ENCODE peak calls at places on chromosomes 11 and 22, in ten cellular contexts. N is GM10248, K is brain microvascular endothelial cell, J is AG04450, T is uterus, Z is hepatocyte, P is BJ, Y is choroid plexus epithelial cell, W is HL-60, S is astrocyte of the spinal cord. I is an unnamed sample.

GRCh38 chr11:75706260-75706729 is 11.3 kb upstream of the MOGAT2 start:
- DNase-seq in N (peak), K (peak), J (peak), T (peak), Z (peak), P (peak), Y (peak), W (peak), S (peak), I (peak)

GRCh38 chr11:126140106-126140931 is 71.1 kb downstream of the RPUSD4 start:
- DNase-seq in N (no peak), K (no peak), J (no peak), T (peak), Z (no peak), P (no peak), Y (no peak), W (no peak), S (no peak), I (no peak)

GRCh38 chr22:35894937-35895708 is 133.5 kb downstream of the RBFOX2 start:
- DNase-seq in N (no peak), K (peak), J (peak), T (peak), Z (peak), P (peak), Y (peak), W (no peak), S (peak), I (no peak)

GRCh38 chr11:8206251-8207079 is 37.6 kb upstream of the RIC3 start:
- DNase-seq in N (no peak), K (no peak), J (no peak), T (no peak), Z (no peak), P (no peak), Y (no peak), W (peak), S (no peak), I (peak)

GRCh38 chr11:57649826-57650738 is at the start of gene YPEL4:
- DNase-seq in N (peak), K (peak), J (peak), T (peak), Z (peak), P (no peak), Y (peak), W (peak), S (peak), I (peak)

GRCh38 chr11:64385953-64386704 is 27.2 kb downstream of the RPS6KA4 start:
- DNase-seq in N (no peak), K (peak), J (no peak), T (no peak), Z (no peak), P (peak), Y (peak), W (peak), S (peak), I (no peak)

GRCh38 chr11:3827434-3828186 is 13.1 kb downstream of the RHOG start:
- DNase-seq in N (no peak), K (no peak), J (no peak), T (no peak), Z (no peak), P (no peak), Y (no peak), W (no peak), S (no peak), I (no peak)

GRCh38 chr11:1754376-1755150 is 4.2 kb upstream of the IFITM10 start:
- DNase-seq in N (no peak), K (no peak), J (no peak), T (no peak), Z (no peak), P (no peak), Y (no peak), W (no peak), S (no peak), I (no peak)

GRCh38 chr22:26398741-26399153 is 30.3 kb upstream of the ASPHD2 start:
- DNase-seq in N (peak), K (peak), J (peak), T (peak), Z (peak), P (peak), Y (peak), W (peak), S (peak), I (peak)

GRCh38 chr11:15178214-15178613 is 63.5 kb downstream of the INSC start:
- DNase-seq in N (no peak), K (no peak), J (no peak), T (no peak), Z (no peak), P (no peak), Y (no peak), W (no peak), S (no peak), I (no peak)

GRCh38 chr22:20953668-20954500 is 13.2 kb upstream of the AIFM3 start:
- DNase-seq in N (no peak), K (no peak), J (no peak), T (no peak), Z (peak), P (peak), Y (peak), W (peak), S (no peak), I (no peak)

GRCh38 chr11:76610871-76611475 is 59.6 kb downstream of the LRRC32 start:
- DNase-seq in N (no peak), K (no peak), J (no peak), T (no peak), Z (no peak), P (no peak), Y (no peak), W (no peak), S (no peak), I (no peak)

GRCh38 chr22:40519284-40519947 is 117.1 kb downstream of the MRTFA start:
- DNase-seq in N (peak), K (no peak), J (no peak), T (no peak), Z (peak), P (no peak), Y (no peak), W (no peak), S (no peak), I (no peak)

GRCh38 chr22:30206964-30207363 is 39.6 kb downstream of the LIF start:
- DNase-seq in N (no peak), K (peak), J (peak), T (peak), Z (peak), P (peak), Y (peak), W (no peak), S (peak), I (peak)

GRCh38 chr22:39350803-39351688 is 1.3 kb downstream of the SYNGR1 start:
- DNase-seq in N (no peak), K (no peak), J (no peak), T (no peak), Z (no peak), P (no peak), Y (no peak), W (no peak), S (no peak), I (no peak)
- TF ChIP-seq CTCF in N (no peak), K (no peak), J (no peak), T (no peak), Z (no peak), P (no peak), Y (no peak), W (no peak), S (no peak), I (no peak)

DNA sequence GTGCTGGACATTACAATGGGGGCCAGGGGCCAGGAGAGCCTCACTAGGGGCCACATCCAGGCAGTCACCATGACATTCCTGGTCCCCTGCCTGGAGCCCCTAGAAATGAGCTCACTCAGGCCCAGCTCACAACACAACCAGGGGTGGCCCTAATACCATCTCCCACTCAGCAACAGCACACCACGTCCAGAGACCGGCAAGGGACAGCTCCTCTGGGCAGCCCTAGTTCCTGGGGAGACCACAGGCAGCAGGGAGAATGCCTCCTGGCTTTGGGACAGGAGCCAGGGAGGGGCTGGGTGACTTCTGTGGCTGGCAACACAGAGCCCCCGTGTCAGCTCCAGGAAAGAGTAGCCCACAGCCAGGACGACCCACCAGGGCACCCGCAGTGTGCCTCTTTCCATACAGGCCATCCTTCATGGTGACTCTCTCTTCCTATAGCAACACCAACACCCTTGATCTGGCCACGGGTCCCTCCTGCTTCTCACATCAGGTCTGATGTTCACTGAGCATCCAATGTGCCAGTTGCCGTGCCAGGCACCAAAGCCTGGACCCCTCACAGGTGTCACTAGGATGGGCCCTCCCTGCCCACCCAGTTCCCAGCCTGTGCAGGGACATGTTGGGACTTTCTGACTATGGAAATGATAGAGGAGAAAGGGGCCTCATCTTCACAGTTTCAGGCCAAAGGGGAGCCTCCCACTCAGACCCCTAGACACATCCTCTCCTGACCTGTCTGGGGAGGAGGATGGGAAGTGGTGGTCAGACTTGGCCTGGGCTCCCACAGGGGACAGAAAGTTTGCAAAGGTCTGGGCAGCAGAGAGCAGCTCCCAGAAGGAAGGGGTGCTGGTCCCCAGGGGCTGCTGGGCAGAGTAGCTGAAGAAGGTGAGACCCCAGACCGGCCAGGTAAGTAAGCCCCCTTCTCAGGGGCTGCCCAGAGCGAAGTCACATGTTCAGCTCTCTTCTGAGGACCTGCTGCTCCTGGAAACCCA is 43.2 kb downstream of the IGLL5 start:
- DNase-seq in N (no peak), K (no peak), J (no peak), T (no peak), Z (no peak), P (no peak), Y (no peak), W (no peak), S (no peak), I (no peak)
- TF ChIP-seq CTCF in N (no peak), K (no peak), J (no peak), T (no peak), Z (no peak), P (no peak), Y (no peak), W (no peak), S (no peak), I (no peak)

GRCh38 chr22:32636884-32637283 is 162.3 kb downstream of the FBXO7 start:
- DNase-seq in N (no peak), K (no peak), J (no peak), T (no peak), Z (no peak), P (no peak), Y (peak), W (no peak), S (no peak), I (no peak)
- TF ChIP-seq CTCF in N (no peak), K (peak), J (peak), T (no peak), Z (no peak), P (peak), Y (peak), W (no peak), S (peak), I (no peak)

GRCh38 chr11:109641549-109641948 is 219.6 kb downstream of the C11orf87 start:
- DNase-seq in N (no peak), K (peak), J (peak), T (no peak), Z (peak), P (no peak), Y (peak), W (no peak), S (peak), I (peak)
- TF ChIP-seq CTCF in N (no peak), K (peak), J (peak), T (no peak), Z (peak), P (no peak), Y (peak), W (no peak), S (peak), I (peak)

GRCh38 chr11:111560785-111561184 is 20.3 kb downstream of the LAYN start:
- DNase-seq in N (no peak), K (no peak), J (no peak), T (no peak), Z (no peak), P (no peak), Y (no peak), W (no peak), S (no peak), I (no peak)

GRCh38 chr11:111559791-111560190 is 19.3 kb downstream of the LAYN start:
- DNase-seq in N (no peak), K (no peak), J (no peak), T (no peak), Z (no peak), P (no peak), Y (peak), W (no peak), S (no peak), I (no peak)

GRCh38 chr11:111555255-111555654 is 14.7 kb downstream of the LAYN start:
- DNase-seq in N (no peak), K (peak), J (no peak), T (no peak), Z (no peak), P (peak), Y (peak), W (no peak), S (peak), I (no peak)

GRCh38 chr11:111554532-111554931 is 14.0 kb downstream of the LAYN start:
- DNase-seq in N (no peak), K (no peak), J (no peak), T (no peak), Z (no peak), P (no peak), Y (no peak), W (no peak), S (no peak), I (no peak)

DNA sequence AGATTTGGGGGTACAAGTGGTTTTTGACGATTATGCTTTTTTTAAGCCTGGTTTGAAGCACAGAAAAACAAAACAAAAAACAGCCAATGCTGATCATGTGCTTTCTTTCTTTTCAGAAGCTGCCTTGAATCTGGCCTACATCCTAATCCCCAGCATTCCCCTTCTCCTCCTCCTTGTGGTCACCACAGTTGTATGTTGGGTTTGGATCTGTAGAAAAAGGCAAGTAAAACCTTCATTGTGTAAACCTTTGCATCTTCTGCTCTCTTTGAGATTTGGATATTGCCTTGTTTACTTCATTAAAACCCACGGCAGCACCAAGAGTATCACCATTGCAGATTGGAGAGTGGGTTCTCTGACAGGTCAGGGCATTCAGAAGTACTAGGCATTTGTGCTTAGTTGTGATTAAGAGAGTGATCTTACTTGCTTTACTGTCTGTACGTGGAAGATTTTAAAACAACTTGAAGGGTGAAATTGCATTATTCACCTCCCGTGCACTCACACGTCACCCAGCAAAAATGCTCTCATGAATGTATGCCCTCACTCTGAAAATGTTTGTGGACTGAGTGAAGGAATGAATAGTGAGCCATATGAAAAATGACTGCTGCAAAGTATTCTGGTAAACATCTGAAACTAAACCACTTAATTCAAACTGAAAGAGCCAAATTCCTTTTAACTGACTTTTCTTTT is 17.0 kb downstream of the LAYN start:
- DNase-seq in N (no peak), K (peak), J (peak), T (peak), Z (peak), P (peak), Y (peak), W (no peak), S (peak), I (no peak)
- TF ChIP-seq CTCF in N (no peak), K (no peak), J (peak), T (no peak), Z (no peak), P (peak), Y (peak), W (no peak), S (no peak), I (no peak)

GRCh38 chr11:121762820-121763219 is 310.1 kb upstream of the SORL1-AS1 start:
- DNase-seq in N (no peak), K (peak), J (no peak), T (peak), Z (peak), P (no peak), Y (peak), W (peak), S (peak), I (peak)

GRCh38 chr11:121754603-121755002 is 301.8 kb upstream of the SORL1-AS1 start:
- DNase-seq in N (no peak), K (no peak), J (no peak), T (peak), Z (no peak), P (no peak), Y (peak), W (no peak), S (no peak), I (no peak)

GRCh38 chr11:121761171-121761570 is 308.4 kb upstream of the SORL1-AS1 start:
- DNase-seq in N (no peak), K (no peak), J (no peak), T (no peak), Z (no peak), P (no peak), Y (no peak), W (no peak), S (no peak), I (no peak)

GRCh38 chr11:121755191-121755590 is 302.4 kb upstream of the SORL1-AS1 start:
- DNase-seq in N (no peak), K (no peak), J (no peak), T (no peak), Z (no peak), P (no peak), Y (no peak), W (no peak), S (no peak), I (peak)

GRCh38 chr11:121757480-121758125 is 304.8 kb upstream of the SORL1-AS1 start:
- DNase-seq in N (no peak), K (no peak), J (no peak), T (no peak), Z (peak), P (no peak), Y (peak), W (no peak), S (peak), I (peak)
- TF ChIP-seq CTCF in N (no peak), K (no peak), J (no peak), T (no peak), Z (no peak), P (no peak), Y (peak), W (no peak), S (no peak), I (peak)

GRCh38 chr11:62898027-62898426 is 17.3 kb downstream of the SLC3A2 start:
- DNase-seq in N (no peak), K (no peak), J (no peak), T (no peak), Z (no peak), P (no peak), Y (no peak), W (no peak), S (no peak), I (no peak)

GRCh38 chr11:62896049-62896448 is 15.4 kb downstream of the SLC3A2 start:
- DNase-seq in N (no peak), K (no peak), J (no peak), T (peak), Z (no peak), P (no peak), Y (no peak), W (no peak), S (no peak), I (no peak)

GRCh38 chr11:62889484-62890437 is 9.1 kb downstream of the SLC3A2 start:
- DNase-seq in N (no peak), K (no peak), J (no peak), T (peak), Z (peak), P (no peak), Y (peak), W (no peak), S (peak), I (no peak)

GRCh38 chr11:62892077-62892922 is 11.6 kb downstream of the SLC3A2 start:
- DNase-seq in N (no peak), K (no peak), J (no peak), T (no peak), Z (no peak), P (no peak), Y (no peak), W (no peak), S (no peak), I (no peak)

GRCh38 chr11:62895501-62895900 is 14.8 kb downstream of the SLC3A2 start:
- DNase-seq in N (no peak), K (no peak), J (no peak), T (no peak), Z (no peak), P (no peak), Y (no peak), W (no peak), S (no peak), I (no peak)
- TF ChIP-seq CTCF in N (no peak), K (no peak), J (no peak), T (no peak), Z (no peak), P (no peak), Y (no peak), W (no peak), S (no peak), I (no peak)

I was measured in GM23338.